ENCODE peak calls at places on chromosomes 6 and 20, in four cellular contexts. One of them, this sample, is unnamed. For H3K36me3, the result is how much of the 10 kb centered on the place peaks cover.

GRCh38 chr20:31833130-31833930 is 12.1 kb downstream of the FOXS1 start:
- DNase-seq in CD8-positive, alpha-beta T cell: peak
- DNase-seq in uterus: peak
- DNase-seq in ovary: peak
- DNase-seq in this sample: no peak

GRCh38 chr6:14001329-14002012 is 76.7 kb downstream of the RNF182 start:
- DNase-seq in CD8-positive, alpha-beta T cell: no peak
- DNase-seq in uterus: no peak
- DNase-seq in ovary: no peak
- DNase-seq in this sample: no peak

GRCh38 chr6:138161434-138162103 is at the start of gene ARFGEF3:
- DNase-seq in CD8-positive, alpha-beta T cell: no peak
- DNase-seq in uterus: peak
- DNase-seq in ovary: peak
- DNase-seq in this sample: peak

GRCh38 chr6:106046854-106047200 is 39.3 kb upstream of the PRDM1 start:
- DNase-seq in CD8-positive, alpha-beta T cell: no peak
- DNase-seq in uterus: no peak
- DNase-seq in ovary: no peak
- DNase-seq in this sample: no peak

GRCh38 chr6:160063771-160064413 is 57.7 kb upstream of the SLC22A1 start:
- DNase-seq in CD8-positive, alpha-beta T cell: no peak
- DNase-seq in uterus: no peak
- DNase-seq in ovary: no peak
- DNase-seq in this sample: no peak

GRCh38 chr6:165308926-165309731 is at the start of gene C6orf118:
- DNase-seq in CD8-positive, alpha-beta T cell: no peak
- DNase-seq in uterus: peak
- DNase-seq in ovary: peak
- DNase-seq in this sample: peak

GRCh38 chr20:2729251-2729713 is 36.7 kb downstream of the EBF4 start:
- DNase-seq in CD8-positive, alpha-beta T cell: no peak
- DNase-seq in uterus: no peak
- DNase-seq in ovary: no peak
- DNase-seq in this sample: no peak

GRCh38 chr20:64114356-64114971 is 7.1 kb upstream of the NPBWR2 start:
- DNase-seq in CD8-positive, alpha-beta T cell: no peak
- DNase-seq in uterus: no peak
- DNase-seq in ovary: no peak
- DNase-seq in this sample: peak

GRCh38 chr6:43972915-43973304 is 154.3 kb downstream of the MRPL14 start:
- DNase-seq in CD8-positive, alpha-beta T cell: no peak
- DNase-seq in uterus: peak
- DNase-seq in ovary: peak
- DNase-seq in this sample: peak

GRCh38 chr20:22795897-22796296 is 211.5 kb upstream of the FOXA2 start:
- DNase-seq in CD8-positive, alpha-beta T cell: no peak
- DNase-seq in uterus: peak
- DNase-seq in ovary: peak
- DNase-seq in this sample: no peak

GRCh38 chr6:15661815-15662245 is 998 bp downstream of the DTNBP1 start:
- DNase-seq in CD8-positive, alpha-beta T cell: no peak
- DNase-seq in uterus: no peak
- DNase-seq in ovary: no peak
- DNase-seq in this sample: no peak

GRCh38 chr6:89794324-89794723 is 25.3 kb downstream of the MDN1 start:
- DNase-seq in CD8-positive, alpha-beta T cell: no peak
- DNase-seq in uterus: no peak
- DNase-seq in ovary: no peak
- DNase-seq in this sample: no peak

GRCh38 chr6:158630944-158631616 is 13.5 kb downstream of the DYNLT1 start:
- DNase-seq in CD8-positive, alpha-beta T cell: no peak
- DNase-seq in uterus: peak
- DNase-seq in ovary: peak
- DNase-seq in this sample: peak

GRCh38 chr6:133964052-133964451 is 11.0 kb downstream of the TBPL1 start:
- DNase-seq in CD8-positive, alpha-beta T cell: no peak
- DNase-seq in uterus: no peak
- DNase-seq in ovary: no peak
- DNase-seq in this sample: no peak

GRCh38 chr6:39550191-39550590 is 175.0 kb downstream of the KIF6 start:
- DNase-seq in CD8-positive, alpha-beta T cell: no peak
- DNase-seq in uterus: no peak
- DNase-seq in ovary: no peak
- DNase-seq in this sample: no peak

GRCh38 chr6:56664007-56664406 is 21.3 kb upstream of the DST start:
- DNase-seq in CD8-positive, alpha-beta T cell: no peak
- DNase-seq in uterus: no peak
- DNase-seq in ovary: no peak
- DNase-seq in this sample: no peak

GRCh38 chr20:51696304-51697118 is 71.7 kb downstream of the ATP9A start:
- DNase-seq in CD8-positive, alpha-beta T cell: no peak
- DNase-seq in uterus: peak
- DNase-seq in ovary: peak
- DNase-seq in this sample: no peak

GRCh38 chr6:139881728-139882211 is 507.3 kb upstream of the CITED2 start:
- DNase-seq in CD8-positive, alpha-beta T cell: no peak
- DNase-seq in uterus: no peak
- DNase-seq in ovary: no peak
- DNase-seq in this sample: no peak

GRCh38 chr20:58306421-58307261 is 2.9 kb upstream of the RAB22A start:
- DNase-seq in CD8-positive, alpha-beta T cell: peak
- DNase-seq in uterus: no peak
- DNase-seq in ovary: no peak
- DNase-seq in this sample: peak

GRCh38 chr20:10131612-10132345 is 86.9 kb upstream of the SNAP25 start:
- DNase-seq in CD8-positive, alpha-beta T cell: no peak
- DNase-seq in uterus: peak
- DNase-seq in ovary: peak
- DNase-seq in this sample: peak

GRCh38 chr20:17808357-17808756 is 108.6 kb downstream of the BANF2 start:
- DNase-seq in CD8-positive, alpha-beta T cell: no peak
- DNase-seq in uterus: peak
- DNase-seq in ovary: peak
- DNase-seq in this sample: peak

GRCh38 chr20:32249030-32249738 is 28.3 kb upstream of the KIF3B start:
- DNase-seq in CD8-positive, alpha-beta T cell: no peak
- DNase-seq in uterus: no peak
- DNase-seq in ovary: no peak
- DNase-seq in this sample: no peak

GRCh38 chr6:154921482-154921881 is 73.6 kb upstream of the TIAM2 start:
- DNase-seq in CD8-positive, alpha-beta T cell: no peak
- DNase-seq in uterus: no peak
- DNase-seq in ovary: no peak
- DNase-seq in this sample: no peak

GRCh38 chr20:23129256-23129655 is 43.1 kb upstream of the CD93 start:
- DNase-seq in CD8-positive, alpha-beta T cell: no peak
- DNase-seq in uterus: no peak
- DNase-seq in ovary: no peak
- DNase-seq in this sample: no peak

GRCh38 chr20:47667086-47667485 is 118.2 kb downstream of the SULF2 start:
- DNase-seq in CD8-positive, alpha-beta T cell: no peak
- DNase-seq in uterus: no peak
- DNase-seq in ovary: no peak
- DNase-seq in this sample: no peak

GRCh38 chr6:149910721-149911151 is 12.2 kb downstream of the RAET1G start:
- DNase-seq in CD8-positive, alpha-beta T cell: no peak
- DNase-seq in uterus: no peak
- DNase-seq in ovary: no peak
- DNase-seq in this sample: no peak

GRCh38 chr6:153484056-153484455 is 353.0 kb upstream of the RGS17 start:
- DNase-seq in CD8-positive, alpha-beta T cell: no peak
- DNase-seq in uterus: no peak
- DNase-seq in ovary: no peak
- DNase-seq in this sample: no peak

GRCh38 chr6:10138917-10139316 is 276.0 kb downstream of the TFAP2A start:
- DNase-seq in CD8-positive, alpha-beta T cell: no peak
- DNase-seq in uterus: no peak
- DNase-seq in ovary: no peak
- DNase-seq in this sample: no peak

GRCh38 chr6:10140824-10141223 is 274.1 kb downstream of the TFAP2A start:
- DNase-seq in CD8-positive, alpha-beta T cell: no peak
- DNase-seq in uterus: no peak
- DNase-seq in ovary: no peak
- DNase-seq in this sample: no peak

GRCh38 chr6:10140121-10140520 is 274.8 kb downstream of the TFAP2A start:
- DNase-seq in CD8-positive, alpha-beta T cell: no peak
- DNase-seq in uterus: no peak
- DNase-seq in ovary: no peak
- DNase-seq in this sample: no peak

GRCh38 chr6:10141756-10142443 is 273.0 kb downstream of the TFAP2A start:
- DNase-seq in CD8-positive, alpha-beta T cell: no peak
- DNase-seq in uterus: no peak
- DNase-seq in ovary: no peak
- DNase-seq in this sample: no peak

GRCh38 chr6:10136636-10137035 is 278.2 kb downstream of the TFAP2A start:
- DNase-seq in CD8-positive, alpha-beta T cell: no peak
- DNase-seq in uterus: no peak
- DNase-seq in ovary: no peak
- DNase-seq in this sample: no peak
- H3K27ac ChIP-seq in CD8-positive, alpha-beta T cell: no peak
- H3K27ac ChIP-seq in uterus: no peak
- H3K27ac ChIP-seq in ovary: no peak
- H3K27ac ChIP-seq in this sample: no peak

DNA sequence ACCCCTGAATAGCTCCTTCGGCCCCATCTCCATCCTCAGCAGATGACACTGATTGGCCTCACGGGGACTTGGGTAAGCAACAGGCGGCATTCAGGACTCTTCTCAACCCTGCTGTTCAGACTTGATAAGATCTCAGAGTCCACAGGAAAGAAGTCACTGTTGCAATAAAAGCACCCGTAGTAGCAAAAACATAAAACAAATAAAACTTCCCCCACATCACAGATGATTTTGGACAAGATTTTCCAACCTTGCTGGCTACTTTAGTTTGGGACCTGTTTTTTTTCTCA is 17.1 kb upstream of the C20orf144 start:
- DNase-seq in CD8-positive, alpha-beta T cell: no peak
- DNase-seq in uterus: no peak
- DNase-seq in ovary: no peak
- DNase-seq in this sample: no peak
- H3K36me3 ChIP-seq in CD8-positive, alpha-beta T cell: under half
- H3K36me3 ChIP-seq in uterus: under half
- H3K36me3 ChIP-seq in ovary: under half
- H3K36me3 ChIP-seq in this sample: under half

GRCh38 chr6:31193206-31193605 is 22.7 kb upstream of the POU5F1 start:
- DNase-seq in CD8-positive, alpha-beta T cell: no peak
- DNase-seq in uterus: no peak
- DNase-seq in ovary: no peak
- DNase-seq in this sample: no peak
- TF ChIP-seq CTCF in CD8-positive, alpha-beta T cell: no peak
- TF ChIP-seq CTCF in uterus: no peak
- TF ChIP-seq CTCF in ovary: no peak
- TF ChIP-seq CTCF in this sample: no peak

GRCh38 chr20:43662943-43663655 is 3.8 kb upstream of the MYBL2 start:
- DNase-seq in CD8-positive, alpha-beta T cell: no peak
- DNase-seq in uterus: no peak
- DNase-seq in ovary: no peak
- DNase-seq in this sample: no peak

GRCh38 chr20:43667341-43668132 is 623 bp downstream of the MYBL2 start:
- DNase-seq in CD8-positive, alpha-beta T cell: no peak
- DNase-seq in uterus: no peak
- DNase-seq in ovary: no peak
- DNase-seq in this sample: peak

GRCh38 chr20:43669332-43669731 is 2.4 kb downstream of the MYBL2 start:
- DNase-seq in CD8-positive, alpha-beta T cell: no peak
- DNase-seq in uterus: no peak
- DNase-seq in ovary: no peak
- DNase-seq in this sample: no peak

GRCh38 chr20:43665466-43666176 is 1.3 kb upstream of the MYBL2 start:
- DNase-seq in CD8-positive, alpha-beta T cell: no peak
- DNase-seq in uterus: no peak
- DNase-seq in ovary: no peak
- DNase-seq in this sample: no peak

GRCh38 chr20:43666376-43667328 is at the start of gene MYBL2:
- DNase-seq in CD8-positive, alpha-beta T cell: peak
- DNase-seq in uterus: peak
- DNase-seq in ovary: peak
- DNase-seq in this sample: peak
- H3K27ac ChIP-seq in CD8-positive, alpha-beta T cell: no peak
- H3K27ac ChIP-seq in uterus: no peak
- H3K27ac ChIP-seq in ovary: no peak
- H3K27ac ChIP-seq in this sample: no peak

DNA sequence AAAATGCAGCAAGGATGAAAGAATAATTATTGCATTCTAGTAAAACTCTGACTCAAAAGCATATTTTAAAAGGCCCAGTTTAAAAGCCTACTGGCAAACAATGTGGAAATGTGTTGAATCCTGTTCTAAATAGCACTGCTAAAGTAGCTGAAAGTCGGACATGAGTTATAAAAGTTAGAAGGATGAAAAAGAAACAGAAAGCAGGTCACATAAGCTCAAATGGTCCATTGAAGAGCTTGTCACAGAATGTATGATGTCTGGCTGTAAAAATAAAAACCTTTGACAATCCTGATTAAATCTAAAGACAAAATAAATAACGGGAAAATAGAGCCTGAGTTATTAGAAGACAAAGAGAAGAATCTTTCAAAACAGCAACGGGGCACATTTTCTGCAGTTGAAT is 218.6 kb upstream of the UFL1 start:
- DNase-seq in CD8-positive, alpha-beta T cell: no peak
- DNase-seq in uterus: no peak
- DNase-seq in ovary: no peak
- DNase-seq in this sample: no peak
- H3K36me3 ChIP-seq in CD8-positive, alpha-beta T cell: under half
- H3K36me3 ChIP-seq in uterus: under half
- H3K36me3 ChIP-seq in ovary: under half
- H3K36me3 ChIP-seq in this sample: under half

GRCh38 chr20:35444226-35444625 is 6.2 kb upstream of the GDF5 start:
- DNase-seq in CD8-positive, alpha-beta T cell: no peak
- DNase-seq in uterus: no peak
- DNase-seq in ovary: no peak
- DNase-seq in this sample: no peak
- TF ChIP-seq CTCF in CD8-positive, alpha-beta T cell: no peak
- TF ChIP-seq CTCF in uterus: no peak
- TF ChIP-seq CTCF in ovary: no peak
- TF ChIP-seq CTCF in this sample: no peak

GRCh38 chr20:6767166-6767535 is 335 bp upstream of the BMP2 start:
- DNase-seq in CD8-positive, alpha-beta T cell: no peak
- DNase-seq in uterus: no peak
- DNase-seq in ovary: peak
- DNase-seq in this sample: no peak

GRCh38 chr20:6766433-6766832 is 1.1 kb upstream of the BMP2 start:
- DNase-seq in CD8-positive, alpha-beta T cell: no peak
- DNase-seq in uterus: no peak
- DNase-seq in ovary: no peak
- DNase-seq in this sample: no peak

GRCh38 chr20:6768228-6769185 is 1.0 kb downstream of the BMP2 start:
- DNase-seq in CD8-positive, alpha-beta T cell: no peak
- DNase-seq in uterus: peak
- DNase-seq in ovary: peak
- DNase-seq in this sample: peak

GRCh38 chr20:6767536-6768227 is at the start of gene BMP2:
- DNase-seq in CD8-positive, alpha-beta T cell: no peak
- DNase-seq in uterus: peak
- DNase-seq in ovary: peak
- DNase-seq in this sample: peak

GRCh38 chr20:6769953-6770831 is 2.7 kb downstream of the BMP2 start:
- DNase-seq in CD8-positive, alpha-beta T cell: no peak
- DNase-seq in uterus: peak
- DNase-seq in ovary: peak
- DNase-seq in this sample: peak
- H3K27ac ChIP-seq in CD8-positive, alpha-beta T cell: no peak
- H3K27ac ChIP-seq in uterus: no peak
- H3K27ac ChIP-seq in ovary: no peak
- H3K27ac ChIP-seq in this sample: no peak

This sample was measured in left lung.